ENCODE peak calls at places on chromosomes 3 and 15, in ten cellular contexts. V is HCT116; N is cardiac muscle cell; R is CD4-positive, alpha-beta memory T cell; F is breast epithelium; M is fibroblast of lung; S is heart left ventricle; E is suprapubic skin; Z is uterus; Q is adrenal gland. Y is an unnamed sample.

GRCh38 chr3:8136553-8136952 is 365.1 kb upstream of the LMCD1 start:
- DNase-seq in F (no peak), Q (no peak), R (no peak), N (no peak), M (no peak), E (no peak), S (no peak), V (no peak), Z (no peak), Y (no peak)

GRCh38 chr3:102905826-102906225 is 471.0 kb downstream of the ZPLD1 start:
- DNase-seq in M (no peak), F (no peak), V (no peak), R (no peak), Q (no peak), S (no peak), Z (no peak), E (no peak), N (no peak), Y (no peak)

GRCh38 chr3:111981457-111981763 is 2.6 kb downstream of the ABHD10 start:
- DNase-seq in Z (no peak), S (no peak), Q (no peak), M (no peak), N (no peak), V (no peak), R (no peak), F (no peak), E (no peak), Y (no peak)

GRCh38 chr15:50055333-50056278 is 63.4 kb downstream of the ATP8B4 start:
- DNase-seq in M (peak), Q (no peak), E (no peak), V (no peak), Z (no peak), N (no peak), R (no peak), S (no peak), F (no peak), Y (no peak)

GRCh38 chr15:78105541-78106241 is 13.3 kb downstream of the SH2D7 start:
- DNase-seq in E (peak), V (no peak), Q (peak), F (no peak), R (no peak), N (no peak), M (no peak), Z (no peak), S (no peak), Y (no peak)

GRCh38 chr3:85524104-85524503 is 565.3 kb downstream of the CADM2 start:
- DNase-seq in E (no peak), N (no peak), F (no peak), M (no peak), R (no peak), Z (no peak), S (no peak), V (no peak), Q (no peak), Y (no peak)

GRCh38 chr3:182568206-182568605 is 225.1 kb upstream of the ATP11B start:
- DNase-seq in S (no peak), V (no peak), Z (no peak), F (no peak), R (no peak), Q (no peak), N (no peak), E (no peak), M (no peak), Y (no peak)

GRCh38 chr3:171092467-171092911 is 66.0 kb upstream of the SLC2A2 start:
- DNase-seq in F (no peak), S (no peak), V (no peak), Z (no peak), R (no peak), E (no peak), M (peak), Q (no peak), N (no peak), Y (no peak)

GRCh38 chr3:131031660-131032059 is 5.0 kb downstream of the NEK11 start:
- DNase-seq in N (no peak), S (no peak), E (no peak), Z (no peak), M (no peak), R (no peak), F (no peak), V (no peak), Q (no peak), Y (no peak)

GRCh38 chr15:69627548-69628158 is 175.0 kb downstream of the RPLP1 start:
- DNase-seq in M (no peak), Q (no peak), Z (no peak), R (no peak), F (no peak), E (no peak), V (no peak), N (no peak), S (no peak), Y (no peak)

GRCh38 chr3:30924763-30925162 is 30.3 kb upstream of the GADL1 start:
- DNase-seq in N (no peak), Z (no peak), E (no peak), Q (no peak), V (no peak), R (no peak), F (no peak), M (peak), S (no peak), Y (no peak)

GRCh38 chr3:65836047-65836446 is 202.7 kb downstream of the MAGI1 start:
- DNase-seq in Q (no peak), S (no peak), M (peak), F (no peak), E (no peak), R (no peak), N (no peak), Z (no peak), V (no peak), Y (no peak)

GRCh38 chr15:68743256-68743655 is 77.4 kb downstream of the ANP32A start:
- DNase-seq in R (no peak), Z (no peak), M (no peak), S (no peak), E (no peak), F (no peak), V (no peak), Q (no peak), N (no peak), Y (no peak)

GRCh38 chr15:46266691-46267090 is 631.9 kb downstream of the SQOR start:
- DNase-seq in M (no peak), E (no peak), S (no peak), F (no peak), Z (no peak), R (no peak), Q (no peak), N (no peak), V (no peak), Y (no peak)
- H3K27ac ChIP-seq in M (no peak), E (no peak), S (no peak), F (no peak), Z (no peak), R (no peak), Q (no peak), N (no peak), V (no peak), Y (no peak)

GRCh38 chr3:122306622-122306953 is 18.5 kb upstream of the CSTA start:
- DNase-seq in F (no peak), Z (no peak), M (no peak), S (no peak), V (no peak), E (no peak), R (no peak), N (no peak), Q (no peak), Y (no peak)

GRCh38 chr3:122307987-122308386 is 17.1 kb upstream of the CSTA start:
- DNase-seq in N (no peak), Q (no peak), M (no peak), R (no peak), Z (no peak), S (no peak), E (no peak), V (no peak), F (no peak), Y (no peak)

GRCh38 chr3:122310361-122310760 is 14.7 kb upstream of the CSTA start:
- DNase-seq in N (no peak), E (no peak), R (no peak), Q (no peak), S (no peak), V (no peak), M (no peak), F (no peak), Z (no peak), Y (no peak)

GRCh38 chr3:122307288-122307687 is 17.8 kb upstream of the CSTA start:
- DNase-seq in R (no peak), M (no peak), Z (no peak), E (no peak), S (no peak), F (no peak), V (no peak), N (no peak), Q (no peak), Y (no peak)

GRCh38 chr3:122305818-122306621 is 19.0 kb upstream of the CSTA start:
- DNase-seq in F (no peak), E (no peak), Q (peak), N (peak), S (no peak), Z (no peak), M (no peak), V (peak), R (no peak), Y (no peak)
- H3K27ac ChIP-seq in F (no peak), E (no peak), Q (no peak), N (no peak), S (no peak), Z (no peak), M (no peak), V (no peak), R (no peak), Y (no peak)

GRCh38 chr3:123371426-123371825 is 77.5 kb downstream of the ADCY5 start:
- DNase-seq in Q (no peak), N (no peak), S (no peak), E (no peak), M (no peak), V (no peak), Z (no peak), R (no peak), F (peak), Y (no peak)

GRCh38 chr3:123371859-123372767 is 76.8 kb downstream of the ADCY5 start:
- DNase-seq in F (peak), Z (no peak), E (no peak), R (no peak), Q (no peak), S (no peak), V (no peak), N (peak), M (no peak), Y (no peak)

GRCh38 chr3:123372789-123373534 is 75.9 kb downstream of the ADCY5 start:
- DNase-seq in E (no peak), R (no peak), M (no peak), S (no peak), N (no peak), Q (no peak), F (no peak), Z (no peak), V (no peak), Y (no peak)

GRCh38 chr3:123369085-123369484 is 79.8 kb downstream of the ADCY5 start:
- DNase-seq in F (no peak), V (no peak), Z (no peak), Q (no peak), R (no peak), M (no peak), E (no peak), N (no peak), S (no peak), Y (no peak)

DNA sequence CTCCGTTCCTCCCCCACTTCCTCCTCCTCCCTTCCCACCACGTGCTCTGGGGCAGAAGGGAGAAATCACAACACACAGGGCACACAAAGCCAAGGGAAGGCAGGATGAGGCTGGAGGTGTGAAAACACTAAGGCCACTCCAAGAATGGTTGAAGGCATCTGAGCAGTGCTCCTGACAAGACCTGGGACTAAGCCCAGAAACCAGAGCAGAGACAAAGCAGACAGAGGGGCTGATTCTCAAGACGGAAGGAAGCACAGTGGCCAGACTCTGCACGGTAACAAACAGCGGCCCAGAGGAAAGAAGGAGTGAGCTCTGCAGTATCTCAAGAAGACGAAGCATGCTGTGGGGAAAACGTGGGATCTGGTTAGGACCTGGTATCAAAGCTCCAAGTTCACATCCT is 78.1 kb downstream of the ADCY5 start:
- DNase-seq in M (no peak), E (no peak), Z (no peak), S (no peak), V (no peak), Q (no peak), F (no peak), N (no peak), R (no peak), Y (no peak)
- H3K27ac ChIP-seq in M (no peak), E (no peak), Z (no peak), S (peak), V (no peak), Q (no peak), F (no peak), N (no peak), R (no peak), Y (no peak)

GRCh38 chr3:123130079-123130726 is 63.4 kb downstream of the PDIA5 start:
- DNase-seq in V (no peak), S (no peak), M (no peak), R (no peak), N (no peak), Q (no peak), E (no peak), F (no peak), Z (no peak), Y (no peak)
- H3K27ac ChIP-seq in V (no peak), S (no peak), M (no peak), R (no peak), N (peak), Q (no peak), E (no peak), F (no peak), Z (no peak), Y (no peak)

DNA sequence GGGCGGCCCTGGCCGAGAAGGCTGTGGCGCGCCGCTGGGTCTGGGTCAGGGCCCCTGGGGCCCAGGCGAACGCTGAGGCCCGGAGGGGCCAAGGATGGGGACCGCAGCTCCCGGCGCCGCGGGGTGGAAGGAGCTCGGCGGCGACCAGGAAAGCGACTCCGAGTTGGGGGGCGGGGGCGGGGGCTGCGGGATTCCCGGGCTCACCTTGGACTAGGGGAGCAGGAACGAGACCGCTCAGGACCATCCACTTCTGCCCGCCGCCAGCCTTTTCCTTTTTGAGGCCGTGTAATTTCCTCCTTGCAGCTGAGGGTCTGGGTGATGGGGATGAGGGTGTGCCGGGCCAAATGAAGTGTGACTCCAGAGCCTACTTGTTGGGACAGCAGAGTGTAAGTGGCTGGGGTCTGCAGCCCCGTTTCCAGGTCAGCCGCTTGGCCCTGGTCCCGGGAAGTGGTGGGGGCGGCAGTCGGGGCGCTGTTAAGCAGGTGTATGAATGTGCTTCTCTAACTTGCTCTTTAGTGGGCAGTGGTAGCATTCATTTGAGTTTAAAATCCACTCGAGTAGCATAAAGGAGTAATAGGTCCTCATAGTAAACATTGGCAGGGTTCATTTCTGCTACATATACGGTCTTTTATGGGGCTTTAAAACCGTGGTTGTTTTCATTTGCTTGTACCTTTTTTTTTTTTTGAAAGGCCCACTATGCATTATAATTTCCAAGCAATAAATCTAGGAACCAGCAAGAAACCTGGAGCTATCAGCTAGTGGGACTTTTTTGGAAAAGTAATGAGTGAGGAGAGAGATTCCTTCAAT is 717 bp downstream of the PXK start:
- DNase-seq in F (no peak), N (peak), M (peak), Q (peak), S (peak), Z (peak), R (no peak), E (no peak), V (no peak), Y (peak)
- H3K27ac ChIP-seq in F (peak), N (no peak), M (peak), Q (no peak), S (peak), Z (peak), R (peak), E (peak), V (peak), Y (peak)

DNA sequence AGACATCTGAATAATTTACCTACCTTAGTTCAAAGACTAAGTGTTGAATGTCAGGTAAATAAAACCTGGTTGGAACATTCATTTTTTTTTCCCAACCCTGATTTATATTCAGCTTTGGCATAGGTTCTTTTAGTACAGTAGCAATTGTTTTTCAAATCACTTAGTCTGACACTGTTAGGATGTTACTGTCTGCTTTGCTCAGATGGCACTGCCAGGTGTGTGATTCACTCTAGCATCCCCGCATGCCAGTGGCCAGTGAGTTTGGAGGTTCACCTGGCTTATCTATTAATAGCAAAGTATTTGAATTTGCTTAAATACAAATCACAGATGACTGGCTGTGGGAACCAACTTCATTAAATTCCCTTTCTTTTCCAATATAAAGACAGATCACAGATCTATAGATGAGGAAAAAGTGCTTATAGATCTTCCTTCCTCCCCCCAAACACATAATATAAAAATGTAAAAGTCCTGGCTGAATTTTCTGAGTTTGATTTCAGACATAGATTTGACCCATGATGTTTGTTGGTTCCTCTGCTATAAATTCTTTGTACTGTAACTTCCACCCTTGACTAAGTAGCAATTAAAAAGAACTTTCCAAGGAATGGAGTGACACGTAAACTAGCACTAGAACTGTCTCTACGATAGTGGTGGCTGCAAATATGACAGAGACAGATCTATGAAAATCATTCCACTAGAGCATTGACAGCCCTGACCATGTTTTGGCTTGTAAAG is 3.9 kb downstream of the THBS1 start:
- DNase-seq in R (no peak), Q (no peak), S (no peak), E (no peak), F (no peak), N (no peak), Z (no peak), M (no peak), V (no peak), Y (no peak)
- H3K27ac ChIP-seq in R (no peak), Q (no peak), S (peak), E (no peak), F (no peak), N (no peak), Z (peak), M (no peak), V (no peak), Y (no peak)

GRCh38 chr3:136675150-136675858 is 76.9 kb downstream of the STAG1 start:
- DNase-seq in E (no peak), M (no peak), Z (no peak), F (no peak), V (no peak), N (no peak), S (no peak), Q (no peak), R (no peak), Y (no peak)

GRCh38 chr3:136676009-136676408 is 76.2 kb downstream of the STAG1 start:
- DNase-seq in E (no peak), V (no peak), N (no peak), F (no peak), S (no peak), R (no peak), Q (no peak), M (no peak), Z (no peak), Y (no peak)

GRCh38 chr3:136682740-136683312 is 69.4 kb downstream of the STAG1 start:
- DNase-seq in R (no peak), Q (no peak), V (no peak), M (no peak), Z (no peak), E (no peak), N (no peak), F (no peak), S (no peak), Y (no peak)

GRCh38 chr3:136678981-136679380 is 73.2 kb downstream of the STAG1 start:
- DNase-seq in V (no peak), S (no peak), F (no peak), Z (no peak), M (no peak), Q (no peak), E (no peak), N (no peak), R (no peak), Y (no peak)
- H3K27ac ChIP-seq in V (no peak), S (no peak), F (no peak), Z (no peak), M (no peak), Q (no peak), E (no peak), N (no peak), R (no peak), Y (no peak)

GRCh38 chr3:127805026-127805753 is 17.1 kb downstream of the MGLL start:
- DNase-seq in Z (no peak), E (no peak), N (no peak), F (no peak), S (no peak), M (no peak), R (no peak), Q (no peak), V (no peak), Y (no peak)
- H3K27ac ChIP-seq in Z (no peak), E (no peak), N (no peak), F (no peak), S (no peak), M (peak), R (no peak), Q (no peak), V (no peak), Y (no peak)

Y was measured in CD8-positive, alpha-beta memory T cell.